ENCODE peak calls at places on chromosome 2, in eight cellular contexts. U is NCI-H1092, I is IMR-90, S is astrocyte of the cerebellum, T is dermis microvascular lymphatic vessel endothelial cell, E is activated T-cell treated with anti-CD3 and anti-CD28 coated beads for 1 hour, H is fibroblast of lung, C is NCI-H2081. Q is an unnamed sample.

GRCh38 chr2:167966937-167967913 is 280.2 kb downstream of the STK39 start:
- DNase-seq in U (no peak), I (peak), S (no peak), T (no peak), E (no peak), H (no peak), C (no peak), Q (no peak)

GRCh38 chr2:216636570-216637450 is 3.6 kb downstream of the IGFBP2 start:
- DNase-seq in U (no peak), I (peak), S (no peak), T (no peak), E (no peak), H (peak), C (no peak), Q (peak)

GRCh38 chr2:115609978-115610377 is 1167.5 kb downstream of the DPP10 start:
- DNase-seq in U (no peak), I (no peak), S (no peak), T (no peak), E (no peak), H (no peak), C (no peak), Q (no peak)

GRCh38 chr2:145597809-145598208 is 1077.9 kb upstream of the ZEB2 start:
- DNase-seq in U (no peak), I (peak), S (peak), T (no peak), E (no peak), H (no peak), C (no peak), Q (peak)

GRCh38 chr2:11683966-11684365 is 14.0 kb upstream of the NTSR2 start:
- DNase-seq in U (no peak), I (no peak), S (no peak), T (no peak), E (no peak), H (no peak), C (no peak), Q (no peak)

GRCh38 chr2:66862871-66863650 is 428.1 kb downstream of the MEIS1 start:
- DNase-seq in U (no peak), I (peak), S (no peak), T (no peak), E (no peak), H (peak), C (no peak), Q (peak)

GRCh38 chr2:226725096-226725495 is 74.5 kb downstream of the IRS1 start:
- DNase-seq in U (no peak), I (peak), S (no peak), T (no peak), E (no peak), H (no peak), C (no peak), Q (peak)

GRCh38 chr2:45888167-45888566 is 236.7 kb downstream of the PRKCE start:
- DNase-seq in U (no peak), I (peak), S (no peak), T (no peak), E (no peak), H (peak), C (no peak), Q (peak)

GRCh38 chr2:190069936-190070696 is 7.6 kb upstream of the MSTN start:
- DNase-seq in U (peak), I (peak), S (peak), T (peak), E (no peak), H (peak), C (peak), Q (peak)

GRCh38 chr2:133324150-133324561 is 244.1 kb downstream of the NCKAP5 start:
- DNase-seq in U (no peak), I (peak), S (peak), T (peak), E (no peak), H (peak), C (no peak), Q (peak)

GRCh38 chr2:241272298-241272721 is 43.2 kb downstream of the HDLBP start:
- DNase-seq in U (no peak), I (no peak), S (no peak), T (no peak), E (no peak), H (peak), C (no peak), Q (no peak)

GRCh38 chr2:75580606-75581005 is 19.9 kb upstream of the EVA1A start:
- DNase-seq in U (no peak), I (no peak), S (no peak), T (no peak), E (no peak), H (no peak), C (no peak), Q (no peak)

Q was measured in choroid plexus epithelial cell.